ENCODE peak calls at places on chromosomes 12 and 14, in five cellular contexts. One of them, this sample, is unnamed.

GRCh38 chr12:15800278-15800677 is 11.1 kb upstream of the EPS8 start:
- DNase-seq in activated B cell treated with CpG ODN at 0.5 μM for 24 hours: no peak
- DNase-seq in neural progenitor cell: no peak
- DNase-seq in colonic mucosa: no peak
- DNase-seq in activated naive CD4-positive, alpha-beta T cell treated with anti-CD3 and anti-CD28 coated beads, Interleukin-2, amount 50 U/mL, for 72 hours: no peak
- DNase-seq in this sample: no peak

GRCh38 chr12:117053050-117053400 is 46.2 kb downstream of the TESC start:
- DNase-seq in activated B cell treated with CpG ODN at 0.5 μM for 24 hours: no peak
- DNase-seq in neural progenitor cell: no peak
- DNase-seq in colonic mucosa: no peak
- DNase-seq in activated naive CD4-positive, alpha-beta T cell treated with anti-CD3 and anti-CD28 coated beads, Interleukin-2, amount 50 U/mL, for 72 hours: no peak
- DNase-seq in this sample: no peak

GRCh38 chr12:94211011-94211410 is 62.6 kb downstream of the PLXNC1 start:
- DNase-seq in activated B cell treated with CpG ODN at 0.5 μM for 24 hours: no peak
- DNase-seq in neural progenitor cell: no peak
- DNase-seq in colonic mucosa: no peak
- DNase-seq in activated naive CD4-positive, alpha-beta T cell treated with anti-CD3 and anti-CD28 coated beads, Interleukin-2, amount 50 U/mL, for 72 hours: no peak
- DNase-seq in this sample: no peak

GRCh38 chr14:23319746-23320583 is 1.3 kb upstream of the PABPN1 start:
- DNase-seq in activated B cell treated with CpG ODN at 0.5 μM for 24 hours: no peak
- DNase-seq in neural progenitor cell: no peak
- DNase-seq in colonic mucosa: peak
- DNase-seq in activated naive CD4-positive, alpha-beta T cell treated with anti-CD3 and anti-CD28 coated beads, Interleukin-2, amount 50 U/mL, for 72 hours: peak
- DNase-seq in this sample: no peak

GRCh38 chr14:91177073-91177796 is 63.4 kb downstream of the DGLUCY start:
- DNase-seq in activated B cell treated with CpG ODN at 0.5 μM for 24 hours: peak
- DNase-seq in neural progenitor cell: peak
- DNase-seq in colonic mucosa: peak
- DNase-seq in activated naive CD4-positive, alpha-beta T cell treated with anti-CD3 and anti-CD28 coated beads, Interleukin-2, amount 50 U/mL, for 72 hours: peak
- DNase-seq in this sample: peak

GRCh38 chr14:57390806-57391562 is 598 bp downstream of the NAA30 start:
- DNase-seq in activated B cell treated with CpG ODN at 0.5 μM for 24 hours: peak
- DNase-seq in neural progenitor cell: peak
- DNase-seq in colonic mucosa: peak
- DNase-seq in activated naive CD4-positive, alpha-beta T cell treated with anti-CD3 and anti-CD28 coated beads, Interleukin-2, amount 50 U/mL, for 72 hours: peak
- DNase-seq in this sample: peak

GRCh38 chr12:82862876-82863649 is 176.4 kb downstream of the TMTC2 start:
- DNase-seq in activated B cell treated with CpG ODN at 0.5 μM for 24 hours: no peak
- DNase-seq in neural progenitor cell: no peak
- DNase-seq in colonic mucosa: no peak
- DNase-seq in activated naive CD4-positive, alpha-beta T cell treated with anti-CD3 and anti-CD28 coated beads, Interleukin-2, amount 50 U/mL, for 72 hours: no peak
- DNase-seq in this sample: peak

GRCh38 chr14:91890291-91890749 is 23.0 kb upstream of the TC2N start:
- DNase-seq in activated B cell treated with CpG ODN at 0.5 μM for 24 hours: no peak
- DNase-seq in neural progenitor cell: no peak
- DNase-seq in colonic mucosa: no peak
- DNase-seq in activated naive CD4-positive, alpha-beta T cell treated with anti-CD3 and anti-CD28 coated beads, Interleukin-2, amount 50 U/mL, for 72 hours: no peak
- DNase-seq in this sample: no peak

GRCh38 chr12:26721800-26722199 is 111.2 kb downstream of the ITPR2 start:
- DNase-seq in activated B cell treated with CpG ODN at 0.5 μM for 24 hours: no peak
- DNase-seq in neural progenitor cell: no peak
- DNase-seq in colonic mucosa: no peak
- DNase-seq in activated naive CD4-positive, alpha-beta T cell treated with anti-CD3 and anti-CD28 coated beads, Interleukin-2, amount 50 U/mL, for 72 hours: no peak
- DNase-seq in this sample: peak

GRCh38 chr14:96064866-96065265 is 25.7 kb downstream of the C14orf132 start:
- DNase-seq in activated B cell treated with CpG ODN at 0.5 μM for 24 hours: no peak
- DNase-seq in neural progenitor cell: no peak
- DNase-seq in colonic mucosa: no peak
- DNase-seq in activated naive CD4-positive, alpha-beta T cell treated with anti-CD3 and anti-CD28 coated beads, Interleukin-2, amount 50 U/mL, for 72 hours: no peak
- DNase-seq in this sample: no peak